ENCODE peak calls at places on chromosomes 12 and 14, in ten cellular contexts. H is astrocyte of the spinal cord; O is naive thymus-derived CD4-positive, alpha-beta T cell; K is putamen; B is MCF 10A; I is activated T-helper 2 cell treated with anti-CD3 and anti-CD28 coated beads, Interferon-gamma antibody, Interleukin-2, Interleukin-4, amounts not matched to agents 10 μg/mL and 5 μg/mL and 100 μg/mL, durations not matched to agents 14 hours and 24 hours and 36 hours; F is activated naive CD8-positive, alpha-beta T cell treated with anti-CD3 and anti-CD28 coated beads, Interleukin-2, amount 50 U/mL, for 16 hours; T is activated T-cell treated with anti-CD3 and anti-CD28 coated beads for 1 hour; G is NCI-H460; L is fibroblast of mammary gland. Q is an unnamed sample.

GRCh38 chr14:100472094-100472455 is 115.1 kb downstream of the BEGAIN start:
- DNase-seq in H (no peak), O (no peak), K (no peak), B (no peak), I (no peak), F (no peak), T (no peak), G (no peak), L (no peak), Q (peak; percentile 89)

GRCh38 chr12:131388164-131388795 is 322.6 kb upstream of the SFSWAP start:
- DNase-seq in H (no peak), O (no peak), K (peak; percentile 48), B (no peak), I (no peak), F (no peak), T (no peak), G (no peak), L (no peak), Q (no peak)

GRCh38 chr12:59069481-59069880 is 149.2 kb upstream of the LRIG3 start:
- DNase-seq in H (no peak), O (no peak), K (no peak), B (no peak), I (no peak), F (no peak), T (no peak), G (no peak), L (no peak), Q (no peak)

GRCh38 chr14:31487891-31488290 is at the start of gene GPR33:
- DNase-seq in H (no peak), O (no peak), K (no peak), B (no peak), I (no peak), F (no peak), T (no peak), G (no peak), L (no peak), Q (no peak)

GRCh38 chr12:120869376-120869775 is 34.8 kb downstream of the SPPL3 start:
- DNase-seq in H (no peak), O (no peak), K (no peak), B (no peak), I (no peak), F (no peak), T (no peak), G (no peak), L (no peak), Q (no peak)

GRCh38 chr12:51874013-51874412 is 13.9 kb upstream of the ANKRD33 start:
- DNase-seq in H (no peak), O (no peak), K (no peak), B (no peak), I (no peak), F (no peak), T (no peak), G (no peak), L (no peak), Q (no peak)

GRCh38 chr12:49623142-49623899 is at the start of gene PRPF40B:
- DNase-seq in H (peak; percentile 70), O (peak; percentile 90), K (peak; percentile 89), B (peak; percentile 81), I (peak; percentile 80), F (peak; percentile 69), T (peak; percentile 80), G (peak; percentile 81), L (peak; percentile 68), Q (peak; percentile 98)

GRCh38 chr12:120474092-120474960 is 4.8 kb upstream of the SRSF9 start:
- DNase-seq in H (peak; percentile 69), O (no peak), K (peak; percentile 29), B (peak; percentile 75), I (no peak), F (no peak), T (no peak), G (no peak), L (peak; percentile 71), Q (no peak)

GRCh38 chr12:5078423-5078822 is 34.7 kb downstream of the KCNA5 start:
- DNase-seq in H (no peak), O (no peak), K (no peak), B (no peak), I (no peak), F (no peak), T (no peak), G (no peak), L (no peak), Q (peak; percentile 94)

GRCh38 chr12:132343294-132343972 is 14.0 kb upstream of the GALNT9 start:
- DNase-seq in H (no peak), O (no peak), K (no peak), B (no peak), I (no peak), F (no peak), T (no peak), G (no peak), L (no peak), Q (peak; percentile 84)

GRCh38 chr12:130162267-130162666 is at the start of gene FZD10:
- DNase-seq in H (no peak), O (no peak), K (no peak), B (no peak), I (no peak), F (no peak), T (no peak), G (no peak), L (peak; percentile 6), Q (peak; percentile 24)

GRCh38 chr12:106720696-106721095 is 53.8 kb upstream of the RIC8B start:
- DNase-seq in H (no peak), O (no peak), K (no peak), B (no peak), I (no peak), F (no peak), T (no peak), G (no peak), L (no peak), Q (no peak)

GRCh38 chr14:93987815-93988476 is 9.2 kb upstream of the CCDC197 start:
- DNase-seq in H (no peak), O (no peak), K (no peak), B (no peak), I (no peak), F (no peak), T (no peak), G (no peak), L (no peak), Q (no peak)

GRCh38 chr12:112161711-112162110 is 36.4 kb downstream of the TRAFD1 start:
- DNase-seq in H (no peak), O (no peak), K (no peak), B (no peak), I (no peak), F (no peak), T (no peak), G (no peak), L (peak; percentile 7), Q (no peak)

GRCh38 chr12:5407457-5407856 is 24.5 kb upstream of the NTF3 start:
- DNase-seq in H (no peak), O (no peak), K (no peak), B (no peak), I (no peak), F (no peak), T (no peak), G (no peak), L (no peak), Q (no peak)

GRCh38 chr12:93060666-93061413 is 131.7 kb upstream of the EEA1 start:
- DNase-seq in H (peak; percentile 84), O (no peak), K (peak; percentile 4), B (no peak), I (no peak), F (no peak), T (no peak), G (no peak), L (peak; percentile 50), Q (no peak)

GRCh38 chr14:35883677-35884293 is 57.6 kb downstream of the BRMS1L start:
- DNase-seq in H (peak; percentile 37), O (peak; percentile 32), K (peak; percentile 50), B (peak; percentile 41), I (no peak), F (no peak), T (no peak), G (peak; percentile 26), L (peak; percentile 35), Q (peak; percentile 68)

GRCh38 chr12:70417121-70417520 is 51.0 kb downstream of the KCNMB4 start:
- DNase-seq in H (no peak), O (no peak), K (no peak), B (no peak), I (no peak), F (no peak), T (no peak), G (no peak), L (no peak), Q (no peak)

GRCh38 chr14:93708311-93708734 is 80.0 kb downstream of the PRIMA1 start:
- DNase-seq in H (no peak), O (no peak), K (no peak), B (no peak), I (no peak), F (no peak), T (no peak), G (no peak), L (no peak), Q (no peak)

GRCh38 chr14:38791862-38792261 is 311.2 kb downstream of the SEC23A start:
- DNase-seq in H (no peak), O (no peak), K (no peak), B (no peak), I (no peak), F (no peak), T (no peak), G (no peak), L (no peak), Q (no peak)

GRCh38 chr14:23646648-23647549 is 10.7 kb downstream of the DHRS2 start:
- DNase-seq in H (no peak), O (no peak), K (no peak), B (peak; percentile 13), I (no peak), F (no peak), T (no peak), G (peak; percentile 29), L (peak; percentile 24), Q (no peak)

GRCh38 chr14:57408634-57409033 is 18.2 kb downstream of the NAA30 start:
- DNase-seq in H (no peak), O (no peak), K (no peak), B (no peak), I (no peak), F (no peak), T (no peak), G (no peak), L (no peak), Q (no peak)

GRCh38 chr14:49962616-49963015 is 69.7 kb downstream of the ARF6 start:
- DNase-seq in H (no peak), O (no peak), K (peak; percentile 75), B (peak; percentile 92), I (no peak), F (no peak), T (no peak), G (no peak), L (peak; percentile 25), Q (no peak)

GRCh38 chr14:52455291-52456088 is 96.8 kb downstream of the TXNDC16 start:
- DNase-seq in H (peak; percentile 82), O (no peak), K (no peak), B (peak; percentile 21), I (no peak), F (no peak), T (no peak), G (no peak), L (peak; percentile 91), Q (no peak)

GRCh38 chr12:84502907-84503787 is 409.5 kb downstream of the SLC6A15 start:
- DNase-seq in H (peak; percentile 70), O (no peak), K (peak; percentile 52), B (peak; percentile 76), I (no peak), F (no peak), T (no peak), G (peak; percentile 60), L (peak; percentile 78), Q (peak; percentile 70)

GRCh38 chr14:44531648-44532047 is 24.6 kb upstream of the FSCB start:
- DNase-seq in H (no peak), O (no peak), K (no peak), B (no peak), I (no peak), F (no peak), T (no peak), G (no peak), L (peak; percentile 0), Q (no peak)

Q was measured in NCI-H1417.